ENCODE peak calls at places on chromosomes 2 and 18, in nine cellular contexts. F, B, H, W, P, K, E, G and L are unnamed samples.
A peak's percentile ranks its signal among the peaks of the same experiment; 100 is the strongest.

GRCh38 chr18:13553449-13553848 is 172.9 kb downstream of the FAM210A start:
- DNase-seq in F (no peak), B (no peak), H (no peak), W (no peak), P (no peak), K (no peak), E (no peak), G (no peak), L (no peak)

GRCh38 chr2:60539177-60539576 is 14.3 kb downstream of the BCL11A start:
- DNase-seq in F (no peak), B (no peak), H (no peak), W (no peak), P (no peak), K (no peak), E (no peak), G (no peak), L (no peak)

GRCh38 chr2:198715304-198715703 is 742.4 kb downstream of the SATB2 start:
- DNase-seq in F (peak; percentile 13), B (no peak), H (no peak), W (no peak), P (no peak), K (no peak), E (no peak), G (peak; percentile 11), L (no peak)

GRCh38 chr18:8794133-8794986 is 89.0 kb downstream of the MTCL1 start:
- DNase-seq in F (no peak), B (no peak), H (no peak), W (no peak), P (no peak), K (peak; percentile 23), E (no peak), G (no peak), L (no peak)

GRCh38 chr2:19362094-19362649 is 3.7 kb upstream of the OSR1 start:
- DNase-seq in F (no peak), B (no peak), H (no peak), W (no peak), P (no peak), K (no peak), E (no peak), G (no peak), L (no peak)

GRCh38 chr18:13608791-13609552 is 117.4 kb downstream of the FAM210A start:
- DNase-seq in F (no peak), B (no peak), H (peak; percentile 46), W (no peak), P (no peak), K (no peak), E (no peak), G (no peak), L (no peak)

GRCh38 chr2:160241251-160242137 is 41.4 kb upstream of the ITGB6 start:
- DNase-seq in F (peak; percentile 45), B (no peak), H (no peak), W (peak; percentile 45), P (no peak), K (peak; percentile 56), E (peak; percentile 64), G (no peak), L (peak; percentile 81)

GRCh38 chr2:226490172-226490571 is 309.4 kb downstream of the IRS1 start:
- DNase-seq in F (no peak), B (no peak), H (no peak), W (no peak), P (no peak), K (no peak), E (no peak), G (no peak), L (no peak)

GRCh38 chr2:70328921-70329561 is 27.2 kb upstream of the FAM136A start:
- DNase-seq in F (peak; percentile 80), B (no peak), H (no peak), W (no peak), P (no peak), K (peak; percentile 96), E (no peak), G (no peak), L (no peak)

GRCh38 chr2:58734365-58734764 is 493.2 kb upstream of the FANCL start:
- DNase-seq in F (peak; percentile 28), B (no peak), H (no peak), W (no peak), P (no peak), K (peak; percentile 41), E (no peak), G (no peak), L (no peak)

GRCh38 chr2:124213977-124214587 is 189.0 kb downstream of the CNTNAP5 start:
- DNase-seq in F (no peak), B (no peak), H (no peak), W (no peak), P (no peak), K (no peak), E (no peak), G (no peak), L (no peak)

GRCh38 chr18:36511791-36512352 is 214.4 kb downstream of the FHOD3 start:
- DNase-seq in F (no peak), B (no peak), H (no peak), W (no peak), P (no peak), K (no peak), E (no peak), G (no peak), L (no peak)

GRCh38 chr2:174125151-174125550 is 123.2 kb downstream of the OLA1 start:
- DNase-seq in F (no peak), B (no peak), H (no peak), W (no peak), P (no peak), K (no peak), E (no peak), G (peak; percentile 13), L (no peak)

GRCh38 chr18:31610841-31611240 is 19.2 kb downstream of the TTR start:
- DNase-seq in F (peak; percentile 74), B (peak; percentile 55), H (no peak), W (no peak), P (no peak), K (peak; percentile 13), E (no peak), G (peak; percentile 89), L (no peak)

GRCh38 chr2:7020468-7020867 is 103.3 kb downstream of the RNF144A start:
- DNase-seq in F (no peak), B (no peak), H (no peak), W (no peak), P (no peak), K (no peak), E (no peak), G (no peak), L (no peak)

GRCh38 chr2:127624321-127625145 is 21.4 kb upstream of the GPR17 start:
- DNase-seq in F (no peak), B (no peak), H (no peak), W (no peak), P (no peak), K (no peak), E (peak; percentile 65), G (no peak), L (no peak)

GRCh38 chr2:231522418-231523180 is 7.6 kb downstream of the NMUR1 start:
- DNase-seq in F (no peak), B (no peak), H (no peak), W (no peak), P (no peak), K (no peak), E (peak; percentile 50), G (no peak), L (no peak)

DNA sequence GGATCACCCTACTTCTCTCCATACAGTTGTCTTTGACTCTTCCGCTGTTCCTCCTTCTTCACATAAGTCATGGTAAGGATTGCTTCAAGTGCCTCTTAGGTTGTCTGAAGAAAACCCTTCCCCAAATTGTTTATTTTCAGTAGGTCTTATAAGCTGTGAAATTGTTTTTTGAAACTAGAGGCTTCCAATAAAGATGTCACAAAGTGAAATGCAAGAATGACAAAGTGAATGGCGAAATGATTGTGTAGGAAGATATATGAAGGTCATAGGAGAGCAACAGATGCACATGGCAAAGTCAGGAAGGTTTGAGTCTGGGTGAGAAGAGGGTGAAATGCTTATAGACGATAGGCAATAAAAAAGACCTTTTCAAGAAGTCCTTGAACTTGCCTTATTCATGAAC is 548.8 kb downstream of the PARD3B start:
- DNase-seq in F (no peak), B (no peak), H (no peak), W (no peak), P (no peak), K (no peak), E (no peak), G (no peak), L (no peak)
- H3K4me3 ChIP-seq in F (no peak overlapping the region), B (no peak overlapping the region), H (no peak overlapping the region), W (no peak overlapping the region), P (no peak overlapping the region), K (no peak overlapping the region), E (no peak overlapping the region), G (no peak overlapping the region), L (no peak overlapping the region)

DNA sequence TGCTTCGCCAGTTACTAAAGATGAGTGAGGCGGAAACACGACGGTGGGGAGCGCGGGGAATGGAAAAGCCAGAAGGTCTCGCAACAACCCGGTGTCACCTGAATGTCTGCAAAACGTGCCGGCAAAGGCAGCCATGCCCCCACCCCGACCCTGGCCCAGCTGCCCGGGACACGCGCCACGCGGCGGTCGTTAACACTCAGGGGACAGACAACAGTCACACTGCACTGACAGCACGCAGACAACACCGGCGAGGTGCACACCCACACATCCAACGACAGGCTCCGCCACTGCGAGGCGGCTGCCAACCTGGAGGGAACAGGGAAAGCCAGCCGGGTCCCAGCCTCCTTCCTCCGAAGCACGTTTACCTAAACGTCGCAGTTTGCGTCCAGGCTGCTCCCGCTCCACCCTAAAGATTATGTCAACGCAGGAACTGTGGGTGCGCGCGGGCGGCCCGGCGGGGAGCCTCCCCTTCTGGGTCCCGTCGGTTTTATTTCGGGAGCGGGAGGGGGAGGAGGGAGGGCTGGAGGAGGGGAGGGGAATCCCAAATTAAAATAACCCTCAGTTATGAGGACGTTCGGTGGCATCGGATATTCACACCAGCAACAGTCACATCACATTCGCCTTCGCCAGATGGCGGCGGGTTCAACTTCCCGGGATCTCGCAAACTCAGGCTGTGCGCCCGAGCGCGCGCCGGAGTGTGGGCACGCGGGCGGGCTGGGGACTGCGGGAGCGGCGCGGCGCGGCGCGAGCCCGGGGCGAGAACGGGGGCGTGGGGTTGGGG is 694 bp downstream of the PTGR3 start:
- DNase-seq in F (peak; percentile 71), B (peak; percentile 55), H (peak; percentile 44), W (peak; percentile 63), P (peak; percentile 26), K (no peak), E (peak; percentile 82), G (peak; percentile 72), L (peak; percentile 19)
- TF ChIP-seq CTCF in F (no peak), B (no peak), H (no peak), W (peak; percentile 4), P (no peak), K (no peak), E (no peak), G (no peak), L (no peak)

DNA sequence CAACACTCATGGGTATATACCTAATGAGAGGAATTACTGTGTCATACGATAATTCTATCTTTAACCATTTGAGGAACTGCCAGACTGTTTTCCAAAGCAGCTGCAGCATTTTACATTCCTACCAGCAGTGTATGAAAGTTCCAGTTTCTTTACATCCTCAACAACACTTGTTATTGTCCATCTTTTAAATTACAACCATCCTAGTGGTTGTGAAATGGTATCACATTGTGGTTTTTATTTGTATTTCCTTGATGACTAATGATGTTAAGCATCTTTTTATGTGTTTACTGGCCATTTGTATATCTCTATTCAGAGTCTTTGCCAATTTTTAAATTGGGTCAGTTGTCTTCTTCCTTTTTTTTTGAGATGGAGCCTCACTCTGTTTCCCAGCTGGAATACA is 4.0 kb upstream of the CKAP2L start:
- DNase-seq in F (no peak), B (no peak), H (no peak), W (no peak), P (no peak), K (no peak), E (no peak), G (no peak), L (no peak)
- H3K27ac ChIP-seq in F (no peak overlapping the region), B (no peak overlapping the region), H (no peak overlapping the region), W (no peak overlapping the region), P (no peak overlapping the region), K (no peak overlapping the region), E (no peak overlapping the region), G (no peak overlapping the region), L (no peak overlapping the region)

GRCh38 chr18:3252843-3253242 is 5.2 kb downstream of the MYL12A start:
- DNase-seq in F (no peak), B (no peak), H (no peak), W (no peak), P (no peak), K (no peak), E (no peak), G (no peak), L (no peak)
- H3K4me3 ChIP-seq in F (no peak overlapping the region), B (no peak overlapping the region), H (no peak overlapping the region), W (peak overlapping the region; percentile 85), P (no peak overlapping the region), K (no peak overlapping the region), E (no peak overlapping the region), G (no peak overlapping the region), L (peak overlapping the region; percentile 10)